ENCODE peak calls at places on chromosomes 3 and 15, in ten cellular contexts. J, R, U, P, D, Z, S, E, W and K are unnamed samples.

GRCh38 chr15:52379395-52380111 is 83.9 kb upstream of the MYO5C start:
- DNase-seq in R (no peak), E (no peak), W (no peak), Z (no peak), U (no peak), J (no peak), S (no peak), P (no peak), D (no peak), K (no peak)

GRCh38 chr3:6861331-6861988 is 545 bp downstream of the GRM7 start:
- DNase-seq in W (no peak), P (no peak), D (no peak), R (no peak), E (no peak), U (no peak), S (no peak), Z (no peak), J (no peak), K (no peak)

GRCh38 chr15:93417156-93418077 is 328.4 kb upstream of the RGMA start:
- DNase-seq in D (no peak), J (no peak), E (no peak), W (no peak), Z (no peak), R (no peak), P (no peak), U (no peak), S (peak), K (no peak)

GRCh38 chr3:136250862-136251460 is 821 bp downstream of the PCCB start:
- DNase-seq in E (peak), R (peak), Z (peak), D (peak), J (peak), U (peak), P (peak), S (peak), W (peak), K (peak)

GRCh38 chr3:128054363-128054762 is 2.1 kb downstream of the SEC61A1 start:
- DNase-seq in W (no peak), Z (peak), P (no peak), J (no peak), S (no peak), D (no peak), U (no peak), R (no peak), E (no peak), K (peak)

GRCh38 chr3:67335813-67336212 is 318.6 kb downstream of the SUCLG2 start:
- DNase-seq in S (no peak), D (no peak), U (no peak), J (no peak), Z (no peak), R (no peak), E (no peak), W (no peak), P (no peak), K (no peak)

GRCh38 chr3:129620828-129621605 is 14.5 kb upstream of the PLXND1 start:
- DNase-seq in J (no peak), D (no peak), R (no peak), E (peak), P (no peak), W (no peak), U (no peak), Z (no peak), S (no peak), K (no peak)

GRCh38 chr3:54133196-54133595 is 10.8 kb downstream of the CACNA2D3 start:
- DNase-seq in S (no peak), W (no peak), R (no peak), D (no peak), J (no peak), Z (no peak), E (no peak), U (no peak), P (no peak), K (no peak)

GRCh38 chr3:535566-536416 is 339.2 kb downstream of the CHL1 start:
- DNase-seq in P (no peak), U (no peak), J (no peak), Z (no peak), E (peak), D (peak), W (peak), S (peak), R (peak), K (peak)

GRCh38 chr3:133987136-133987535 is 42.6 kb downstream of the SLCO2A1 start:
- DNase-seq in Z (no peak), E (no peak), U (no peak), R (no peak), J (no peak), W (no peak), D (no peak), P (no peak), S (no peak), K (no peak)

GRCh38 chr3:16697437-16698258 is 92.4 kb upstream of the DAZL start:
- DNase-seq in D (no peak), P (no peak), E (peak), W (no peak), R (no peak), U (no peak), S (no peak), J (no peak), Z (no peak), K (no peak)

GRCh38 chr15:70301396-70301795 is 203.7 kb upstream of the TLE3 start:
- DNase-seq in P (no peak), D (no peak), W (no peak), E (no peak), Z (no peak), S (no peak), J (no peak), U (no peak), R (no peak), K (no peak)

GRCh38 chr15:42143356-42143755 is 13.1 kb downstream of the PLA2G4F start:
- DNase-seq in U (no peak), D (peak), Z (no peak), E (peak), P (no peak), J (no peak), R (no peak), S (no peak), W (no peak), K (no peak)

GRCh38 chr15:32718822-32719716 is 1.3 kb downstream of the GREM1 start:
- DNase-seq in Z (no peak), U (no peak), W (peak), R (peak), E (no peak), D (peak), P (no peak), J (no peak), S (no peak), K (no peak)

GRCh38 chr3:71791634-71792033 is 6.7 kb upstream of the PROK2 start:
- DNase-seq in R (no peak), P (no peak), S (no peak), Z (no peak), D (no peak), J (no peak), E (no peak), U (no peak), W (no peak), K (no peak)

GRCh38 chr15:67218428-67218827 is 36.0 kb downstream of the AAGAB start:
- DNase-seq in U (no peak), Z (no peak), P (no peak), D (no peak), E (no peak), R (no peak), S (no peak), W (no peak), J (no peak), K (no peak)

DNA sequence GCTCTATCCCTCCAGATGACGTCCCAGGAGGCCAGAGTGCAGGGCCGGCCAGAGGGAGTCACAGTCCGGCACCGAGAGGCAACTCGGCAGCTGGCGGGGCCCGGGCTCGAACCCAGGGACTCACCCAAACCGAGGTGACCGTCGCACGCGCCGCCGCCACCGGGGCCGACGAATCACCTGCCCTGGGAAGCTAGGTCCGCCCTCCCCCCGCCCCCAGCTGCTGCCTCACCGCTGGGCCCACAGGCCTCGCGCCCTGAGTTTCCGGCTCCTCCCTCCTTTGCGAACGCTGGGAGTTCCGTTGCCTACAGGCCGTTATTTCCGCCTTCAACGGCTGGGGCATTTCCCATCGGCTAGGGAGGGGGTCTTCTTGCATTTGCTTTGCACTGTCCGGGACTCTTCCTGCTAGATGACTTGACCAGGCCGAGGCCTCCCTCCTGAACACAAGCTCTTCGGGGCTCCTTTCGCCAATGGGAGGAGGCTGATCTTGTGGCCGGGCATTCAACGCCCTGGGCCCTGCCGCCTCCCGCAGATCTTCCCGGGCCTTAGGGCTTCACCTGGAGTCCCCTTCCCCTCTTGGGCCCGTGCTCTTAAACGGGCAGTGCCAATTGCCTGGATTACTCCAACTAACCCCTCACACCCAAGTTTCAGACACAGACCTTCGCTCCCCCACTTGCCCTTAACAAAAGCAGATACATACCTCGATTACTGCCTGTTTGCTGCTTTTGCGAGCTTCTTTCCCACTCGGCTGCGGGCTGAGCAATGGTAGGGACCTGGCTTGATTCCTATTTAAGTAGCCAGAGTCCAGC is at the start of gene SNUPN:
- DNase-seq in E (peak), S (peak), U (peak), R (peak), P (peak), J (peak), D (peak), Z (peak), W (peak), K (peak)
- TF ChIP-seq POLR2A in E (peak), S (peak), U (peak), R (peak), P (peak), J (peak), D (peak), Z (peak), W (peak), K (peak)

GRCh38 chr3:43894176-43895049 is 203.7 kb downstream of the ABHD5 start:
- DNase-seq in D (no peak), U (no peak), W (peak), R (no peak), J (peak), S (peak), E (peak), Z (peak), P (peak), K (peak)
- H3K27ac ChIP-seq in D (no peak), U (no peak), W (peak), R (no peak), J (no peak), S (peak), E (no peak), Z (no peak), P (no peak), K (no peak)

GRCh38 chr3:169215953-169216352 is 447.6 kb downstream of the MECOM start:
- DNase-seq in J (no peak), S (no peak), P (no peak), W (no peak), E (no peak), R (no peak), U (no peak), Z (no peak), D (no peak), K (no peak)

GRCh38 chr3:169215461-169215860 is 448.1 kb downstream of the MECOM start:
- DNase-seq in S (no peak), D (no peak), R (no peak), P (no peak), W (no peak), J (no peak), U (no peak), E (no peak), Z (no peak), K (no peak)

DNA sequence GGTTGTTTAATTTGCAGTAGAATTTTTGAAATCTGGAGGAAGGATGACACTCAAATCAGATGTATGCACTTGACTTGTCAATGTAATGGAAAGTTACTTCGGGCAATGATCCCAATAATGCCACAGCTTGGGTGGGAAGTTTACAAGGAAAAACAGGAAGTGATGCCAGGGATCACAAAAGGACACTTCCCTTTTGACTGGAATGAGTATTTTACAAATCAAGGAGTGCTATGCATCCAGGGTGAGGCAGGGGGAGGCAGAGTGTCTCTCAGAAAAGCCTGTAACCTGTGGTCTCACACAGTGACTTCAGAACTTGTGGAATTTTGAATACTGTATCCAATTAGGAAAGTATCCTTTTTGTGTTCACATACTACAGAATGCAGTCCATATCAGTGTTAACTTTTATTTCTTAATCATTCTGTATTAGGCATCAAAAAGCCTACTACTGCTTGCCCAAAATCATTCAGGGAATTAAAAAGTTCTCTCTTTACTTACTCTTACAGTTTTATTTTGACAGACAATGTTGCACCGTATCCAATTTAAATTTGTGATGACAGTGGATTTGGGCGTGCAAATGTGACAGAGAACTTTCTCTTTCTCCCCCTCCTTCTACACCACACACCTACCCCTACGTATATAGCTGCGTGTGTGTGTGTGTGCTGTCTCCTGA is 445.1 kb downstream of the MECOM start:
- DNase-seq in R (no peak), W (peak), E (no peak), J (no peak), P (no peak), Z (peak), U (peak), S (peak), D (no peak), K (no peak)
- TF ChIP-seq CTCF in R (peak), W (peak), E (peak), J (peak), P (no peak), Z (peak), U (peak), S (no peak), D (peak), K (no peak)

GRCh38 chr15:79965836-79966630 is 5.0 kb downstream of the BCL2A1 start:
- DNase-seq in W (no peak), E (no peak), Z (no peak), J (no peak), P (no peak), S (no peak), R (no peak), D (no peak), U (no peak), K (no peak)

GRCh38 chr15:79960502-79961217 is 10.3 kb downstream of the BCL2A1 start:
- DNase-seq in S (no peak), J (no peak), E (no peak), W (no peak), P (no peak), D (no peak), U (no peak), Z (no peak), R (no peak), K (no peak)

GRCh38 chr15:79964232-79964820 is 6.7 kb downstream of the BCL2A1 start:
- DNase-seq in R (no peak), E (no peak), J (no peak), S (no peak), U (no peak), D (no peak), P (no peak), Z (no peak), W (no peak), K (no peak)

GRCh38 chr15:79957741-79958140 is 13.3 kb downstream of the BCL2A1 start:
- DNase-seq in U (no peak), J (no peak), R (no peak), P (no peak), D (no peak), W (no peak), Z (no peak), S (no peak), E (no peak), K (no peak)

GRCh38 chr15:79962178-79962577 is 8.8 kb downstream of the BCL2A1 start:
- DNase-seq in R (no peak), U (no peak), Z (no peak), W (no peak), P (no peak), E (no peak), D (no peak), J (no peak), S (no peak), K (no peak)
- TF ChIP-seq POLR2A in R (no peak), U (no peak), Z (no peak), W (no peak), P (no peak), E (no peak), D (no peak), J (no peak), S (no peak), K (no peak)